ENCODE peak calls at places on chromosomes 12 and 14, in six cellular contexts. E is WTC11, V is MM.1S, C is brain microvascular endothelial cell, Z is GM23338, F is neural crest cell. Y is an unnamed sample.

GRCh38 chr12:20463920-20464524 is 95.7 kb downstream of the PDE3A start:
- DNase-seq in C (no peak), V (peak), F (no peak), E (no peak), Z (peak), Y (no peak)

GRCh38 chr14:23209651-23210423 is 26.4 kb upstream of the SLC7A8 start:
- DNase-seq in V (no peak), C (no peak), Z (no peak), E (no peak), F (no peak), Y (no peak)

GRCh38 chr12:78778339-78778738 is 86.2 kb upstream of the SYT1 start:
- DNase-seq in Z (no peak), C (no peak), V (no peak), E (no peak), F (no peak), Y (no peak)

GRCh38 chr14:99479903-99480855 is 480 bp downstream of the SETD3 start:
- DNase-seq in Z (peak), C (peak), F (peak), V (no peak), E (peak), Y (no peak)

GRCh38 chr14:71529855-71530254 is 402.4 kb upstream of the RGS6 start:
- DNase-seq in F (no peak), V (no peak), E (no peak), Z (no peak), C (peak), Y (no peak)

GRCh38 chr14:75554482-75554881 is 23.9 kb upstream of the FLVCR2 start:
- DNase-seq in F (no peak), C (no peak), V (no peak), Z (no peak), E (no peak), Y (no peak)

GRCh38 chr12:42372154-42372791 is 46.3 kb downstream of the PPHLN1 start:
- DNase-seq in V (peak), F (peak), E (no peak), Z (peak), C (peak), Y (no peak)

GRCh38 chr12:27277846-27278260 is 33.8 kb downstream of the STK38L start:
- DNase-seq in V (peak), E (no peak), C (peak), F (no peak), Z (peak), Y (no peak)

GRCh38 chr14:59215353-59215752 is 26.9 kb downstream of the DAAM1 start:
- DNase-seq in C (no peak), E (no peak), Z (no peak), V (no peak), F (no peak), Y (no peak)

GRCh38 chr14:57182760-57183503 is 85.8 kb downstream of the EXOC5 start:
- DNase-seq in Z (peak), F (no peak), V (no peak), C (no peak), E (peak), Y (peak)

GRCh38 chr14:104342435-104343293 is 204.3 kb downstream of the KIF26A start:
- DNase-seq in V (no peak), Z (peak), E (peak), F (no peak), C (no peak), Y (no peak)

DNA sequence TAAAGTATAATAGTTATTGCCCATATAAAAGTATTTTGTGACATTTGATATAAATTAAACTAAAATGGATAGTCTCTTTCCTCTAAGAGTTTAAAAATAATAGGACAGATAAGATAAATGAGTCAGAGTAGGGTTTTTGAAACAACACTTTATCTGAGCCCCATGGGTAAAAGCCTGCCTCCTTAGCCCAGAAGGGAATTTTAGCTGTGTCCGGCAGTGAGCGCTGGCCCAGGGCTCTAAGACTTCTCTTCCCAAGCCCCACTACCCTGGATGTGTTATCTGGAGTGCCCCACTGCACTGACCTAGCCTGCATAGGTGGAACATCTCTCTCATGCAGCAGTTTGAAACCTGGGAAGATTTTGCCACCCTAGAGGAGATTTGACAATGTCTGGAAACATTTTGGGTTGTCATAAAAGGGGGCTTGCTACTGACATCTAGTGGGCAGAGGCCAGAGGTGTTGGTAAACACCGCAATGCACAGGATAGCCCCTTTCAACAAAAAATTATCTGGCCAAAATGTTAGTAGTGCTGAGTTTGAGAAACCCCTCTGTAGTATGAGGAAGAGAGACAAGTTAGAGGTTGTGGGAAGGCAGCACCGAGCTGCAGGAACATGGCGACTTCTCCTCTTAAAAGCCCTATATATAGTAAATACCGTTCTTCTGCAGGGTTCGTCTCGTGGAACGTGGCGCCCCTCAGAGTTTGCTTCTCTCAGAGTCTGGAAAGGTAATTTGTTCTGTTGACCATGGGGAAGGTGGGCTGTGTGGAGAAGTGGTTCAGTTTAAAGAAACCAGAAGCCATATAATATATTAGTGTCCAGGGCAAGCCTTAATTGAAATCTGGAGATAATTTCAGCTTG is 29.3 kb upstream of the ATF1 start:
- DNase-seq in V (peak), E (peak), C (no peak), F (peak), Z (peak), Y (no peak)
- TF ChIP-seq CTCF in V (peak), E (peak), C (peak), F (peak), Z (peak), Y (peak)

GRCh38 chr14:88935083-88935482 is 110.6 kb downstream of the TTC8 start:
- DNase-seq in E (no peak), C (no peak), V (no peak), Z (no peak), F (no peak), Y (no peak)

GRCh38 chr14:88934231-88934898 is 109.9 kb downstream of the TTC8 start:
- DNase-seq in C (peak), E (no peak), Z (no peak), F (no peak), V (no peak), Y (no peak)

GRCh38 chr14:88933203-88933602 is 108.8 kb downstream of the TTC8 start:
- DNase-seq in Z (no peak), F (no peak), E (no peak), C (no peak), V (no peak), Y (no peak)

GRCh38 chr14:88929656-88930436 is 105.4 kb downstream of the TTC8 start:
- DNase-seq in Z (peak), C (no peak), E (peak), F (no peak), V (no peak), Y (no peak)
- TF ChIP-seq CTCF in Z (peak), C (peak), E (no peak), F (peak), V (no peak), Y (no peak)

GRCh38 chr12:106246891-106247730 is 709 bp downstream of the CKAP4 start:
- DNase-seq in C (peak), V (peak), F (peak), E (peak), Z (peak), Y (no peak)
- TF ChIP-seq CTCF in C (peak), V (no peak), F (peak), E (no peak), Z (no peak), Y (no peak)

DNA sequence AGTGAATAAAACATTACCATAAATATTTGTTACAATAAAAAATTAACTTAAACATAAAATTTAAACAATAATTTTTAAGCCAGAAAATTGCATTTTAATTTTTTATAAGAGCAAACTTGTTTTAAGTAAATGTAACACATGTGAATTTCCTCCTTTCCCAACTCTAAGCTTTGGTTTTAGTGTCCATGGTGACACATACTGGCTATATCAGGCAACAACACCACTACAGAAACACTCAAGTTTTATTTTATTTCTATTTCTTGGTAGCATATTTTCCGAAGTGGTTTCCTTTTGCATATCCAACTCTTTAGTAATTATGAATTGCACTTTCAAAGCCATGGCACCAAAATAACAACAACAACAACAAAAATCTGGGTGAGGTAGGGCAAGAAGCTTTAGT is 2.2 kb downstream of the NELL2 start:
- DNase-seq in F (no peak), V (peak), C (no peak), E (no peak), Z (peak), Y (no peak)
- TF ChIP-seq CTCF in F (peak), V (peak), C (no peak), E (no peak), Z (peak), Y (peak)

GRCh38 chr12:5888816-5889315 is 56.2 kb downstream of the ANO2 start:
- DNase-seq in F (no peak), E (no peak), C (no peak), V (no peak), Z (no peak), Y (no peak)

GRCh38 chr12:5884285-5884684 is 60.8 kb downstream of the ANO2 start:
- DNase-seq in C (no peak), V (no peak), F (no peak), Z (no peak), E (no peak), Y (no peak)

GRCh38 chr12:5887758-5888157 is 57.3 kb downstream of the ANO2 start:
- DNase-seq in Z (no peak), F (no peak), V (no peak), C (no peak), E (no peak), Y (no peak)

GRCh38 chr12:5884846-5885245 is 60.2 kb downstream of the ANO2 start:
- DNase-seq in E (no peak), F (no peak), V (no peak), Z (no peak), C (no peak), Y (no peak)

GRCh38 chr12:5889381-5890047 is 55.5 kb downstream of the ANO2 start:
- DNase-seq in Z (peak), C (no peak), V (no peak), E (no peak), F (no peak), Y (no peak)
- TF ChIP-seq CTCF in Z (peak), C (peak), V (peak), E (no peak), F (peak), Y (no peak)

DNA sequence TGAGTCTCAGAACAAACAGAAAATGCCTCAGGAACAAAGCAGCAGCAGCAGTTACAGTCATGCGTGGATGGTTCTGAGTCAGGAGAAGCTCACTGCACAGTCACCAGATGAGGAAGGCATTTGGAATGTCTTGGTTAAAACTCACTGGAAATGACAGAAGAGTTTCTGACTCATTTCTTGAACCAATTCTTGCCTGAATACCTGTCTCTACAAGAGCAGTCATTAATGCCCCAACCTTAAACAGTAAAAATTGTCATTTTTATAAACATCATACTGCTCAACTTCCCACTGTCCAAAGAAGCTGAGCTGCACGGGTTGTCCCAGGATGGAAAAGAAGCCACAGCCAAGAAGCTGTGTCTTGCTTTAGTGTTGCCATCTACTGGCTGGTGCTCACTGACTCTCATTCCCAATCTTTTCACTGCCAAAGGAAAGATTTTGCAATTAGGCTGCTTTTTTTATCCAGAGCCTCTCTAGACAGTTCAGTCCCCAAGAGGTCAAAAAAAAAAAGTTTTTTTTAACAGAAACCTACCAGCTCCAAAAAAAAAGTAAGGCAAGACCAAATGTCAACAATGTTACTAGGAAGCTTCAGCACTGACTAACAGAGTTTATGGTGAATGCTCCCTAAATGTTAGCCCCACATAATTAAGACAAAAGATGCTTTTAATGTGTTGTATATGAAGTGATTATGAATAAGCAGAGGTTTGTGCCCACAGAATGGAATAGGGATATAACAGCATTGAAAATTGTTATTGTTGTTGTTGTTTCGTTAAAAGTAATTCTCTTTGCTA is 40.4 kb downstream of the KICS2 start:
- DNase-seq in Z (peak), F (peak), V (no peak), C (peak), E (peak), Y (no peak)
- TF ChIP-seq CTCF in Z (peak), F (peak), V (peak), C (peak), E (no peak), Y (peak)

GRCh38 chr12:3149505-3150307 is 72.5 kb downstream of the TSPAN9 start:
- DNase-seq in E (no peak), V (no peak), F (no peak), C (no peak), Z (no peak), Y (no peak)

GRCh38 chr12:3152013-3152412 is 74.8 kb downstream of the TSPAN9 start:
- DNase-seq in E (peak), C (peak), F (no peak), Z (peak), V (no peak), Y (peak)

GRCh38 chr12:3150308-3150670 is 73.1 kb downstream of the TSPAN9 start:
- DNase-seq in E (no peak), Z (no peak), V (no peak), C (no peak), F (no peak), Y (no peak)

GRCh38 chr12:3152892-3153291 is 75.7 kb downstream of the TSPAN9 start:
- DNase-seq in V (no peak), F (no peak), C (no peak), Z (no peak), E (no peak), Y (no peak)

GRCh38 chr12:3150820-3151590 is 73.8 kb downstream of the TSPAN9 start:
- DNase-seq in C (no peak), E (peak), Z (peak), V (no peak), F (no peak), Y (no peak)
- TF ChIP-seq CTCF in C (no peak), E (no peak), Z (no peak), V (no peak), F (no peak), Y (no peak)

GRCh38 chr12:52049688-52050087 is 1.6 kb upstream of the NR4A1 start:
- DNase-seq in C (no peak), E (no peak), F (no peak), Z (no peak), V (peak), Y (no peak)

GRCh38 chr12:52052471-52053186 is 1.4 kb downstream of the NR4A1 start:
- DNase-seq in F (no peak), V (no peak), E (no peak), C (no peak), Z (peak), Y (no peak)

GRCh38 chr12:52049286-52049685 is 2.0 kb upstream of the NR4A1 start:
- DNase-seq in V (peak), F (no peak), C (no peak), Z (no peak), E (no peak), Y (no peak)

GRCh38 chr12:52050116-52050770 is 999 bp upstream of the NR4A1 start:
- DNase-seq in Z (peak), V (peak), C (no peak), F (peak), E (peak), Y (no peak)

GRCh38 chr12:52050771-52051541 is at the start of gene NR4A1:
- DNase-seq in E (peak), F (peak), V (peak), C (peak), Z (peak), Y (peak)
- TF ChIP-seq CTCF in E (no peak), F (no peak), V (peak), C (peak), Z (no peak), Y (peak)